ENCODE peak calls at places on chromosomes 3 and 15, in nine cellular contexts. One of them, this sample, is unnamed.

GRCh38 chr3:58630081-58630709 is 36.4 kb downstream of the FAM3D start:
- DNase-seq in CD14-positive monocyte: peak
- DNase-seq in body of pancreas: peak
- DNase-seq in HS-5: peak
- DNase-seq in hypothalamus: no peak
- DNase-seq in NCI-H2171 treated with DMSO at 0.1 percent for 48 hours: peak
- DNase-seq in NCI-H345: peak
- DNase-seq in H7: peak
- DNase-seq in NCI-H1436: peak
- DNase-seq in this sample: no peak

GRCh38 chr15:101675796-101676582 is 23.8 kb upstream of the TM2D3 start:
- DNase-seq in hypothalamus: no peak
- DNase-seq in NCI-H345: no peak
- DNase-seq in NCI-H2171 treated with DMSO at 0.1 percent for 48 hours: peak
- DNase-seq in CD14-positive monocyte: no peak
- DNase-seq in body of pancreas: no peak
- DNase-seq in H7: no peak
- DNase-seq in HS-5: peak
- DNase-seq in NCI-H1436: no peak
- DNase-seq in this sample: no peak

GRCh38 chr3:180870008-180870733 is 42.3 kb upstream of the FXR1 start:
- DNase-seq in NCI-H345: no peak
- DNase-seq in HS-5: no peak
- DNase-seq in hypothalamus: no peak
- DNase-seq in CD14-positive monocyte: no peak
- DNase-seq in body of pancreas: peak
- DNase-seq in NCI-H1436: no peak
- DNase-seq in H7: peak
- DNase-seq in NCI-H2171 treated with DMSO at 0.1 percent for 48 hours: no peak
- DNase-seq in this sample: no peak

GRCh38 chr15:89578146-89578545 is 2.9 kb downstream of the TICRR start:
- DNase-seq in CD14-positive monocyte: no peak
- DNase-seq in NCI-H345: no peak
- DNase-seq in HS-5: no peak
- DNase-seq in body of pancreas: no peak
- DNase-seq in NCI-H2171 treated with DMSO at 0.1 percent for 48 hours: no peak
- DNase-seq in NCI-H1436: no peak
- DNase-seq in hypothalamus: no peak
- DNase-seq in H7: no peak
- DNase-seq in this sample: no peak

GRCh38 chr3:10667269-10667668 is 148.8 kb upstream of the SLC6A11 start:
- DNase-seq in NCI-H2171 treated with DMSO at 0.1 percent for 48 hours: no peak
- DNase-seq in hypothalamus: no peak
- DNase-seq in HS-5: no peak
- DNase-seq in NCI-H345: no peak
- DNase-seq in H7: no peak
- DNase-seq in body of pancreas: no peak
- DNase-seq in NCI-H1436: no peak
- DNase-seq in CD14-positive monocyte: no peak
- DNase-seq in this sample: no peak

GRCh38 chr3:79247367-79248103 is 520.3 kb downstream of the ROBO1 start:
- DNase-seq in CD14-positive monocyte: no peak
- DNase-seq in hypothalamus: no peak
- DNase-seq in H7: no peak
- DNase-seq in NCI-H1436: no peak
- DNase-seq in NCI-H2171 treated with DMSO at 0.1 percent for 48 hours: no peak
- DNase-seq in body of pancreas: no peak
- DNase-seq in NCI-H345: no peak
- DNase-seq in HS-5: no peak
- DNase-seq in this sample: no peak

GRCh38 chr3:82262193-82262592 is 500.7 kb upstream of the GBE1 start:
- DNase-seq in CD14-positive monocyte: no peak
- DNase-seq in body of pancreas: no peak
- DNase-seq in NCI-H345: no peak
- DNase-seq in NCI-H2171 treated with DMSO at 0.1 percent for 48 hours: no peak
- DNase-seq in hypothalamus: no peak
- DNase-seq in HS-5: no peak
- DNase-seq in H7: no peak
- DNase-seq in NCI-H1436: no peak
- DNase-seq in this sample: no peak

GRCh38 chr15:101100593-101101442 is 151.0 kb downstream of the CHSY1 start:
- DNase-seq in body of pancreas: no peak
- DNase-seq in NCI-H345: no peak
- DNase-seq in H7: peak
- DNase-seq in NCI-H1436: no peak
- DNase-seq in hypothalamus: no peak
- DNase-seq in NCI-H2171 treated with DMSO at 0.1 percent for 48 hours: no peak
- DNase-seq in CD14-positive monocyte: no peak
- DNase-seq in HS-5: no peak
- DNase-seq in this sample: no peak

GRCh38 chr15:51842852-51843737 is 13.6 kb downstream of the TMOD3 start:
- DNase-seq in H7: no peak
- DNase-seq in NCI-H1436: no peak
- DNase-seq in body of pancreas: no peak
- DNase-seq in CD14-positive monocyte: no peak
- DNase-seq in hypothalamus: no peak
- DNase-seq in NCI-H345: no peak
- DNase-seq in HS-5: peak
- DNase-seq in NCI-H2171 treated with DMSO at 0.1 percent for 48 hours: no peak
- DNase-seq in this sample: no peak

GRCh38 chr3:65732060-65732933 is 306.4 kb downstream of the MAGI1 start:
- DNase-seq in body of pancreas: no peak
- DNase-seq in NCI-H2171 treated with DMSO at 0.1 percent for 48 hours: peak
- DNase-seq in NCI-H1436: peak
- DNase-seq in NCI-H345: peak
- DNase-seq in hypothalamus: no peak
- DNase-seq in HS-5: peak
- DNase-seq in H7: peak
- DNase-seq in CD14-positive monocyte: no peak
- DNase-seq in this sample: no peak

GRCh38 chr3:12553921-12554391 is 2.9 kb upstream of the MKRN2 start:
- DNase-seq in NCI-H345: peak
- DNase-seq in body of pancreas: no peak
- DNase-seq in hypothalamus: no peak
- DNase-seq in NCI-H1436: peak
- DNase-seq in H7: peak
- DNase-seq in NCI-H2171 treated with DMSO at 0.1 percent for 48 hours: no peak
- DNase-seq in HS-5: no peak
- DNase-seq in CD14-positive monocyte: no peak
- DNase-seq in this sample: no peak

GRCh38 chr15:56672721-56673120 is 60.6 kb downstream of the ZNF280D start:
- DNase-seq in body of pancreas: no peak
- DNase-seq in hypothalamus: no peak
- DNase-seq in CD14-positive monocyte: no peak
- DNase-seq in NCI-H2171 treated with DMSO at 0.1 percent for 48 hours: no peak
- DNase-seq in NCI-H1436: no peak
- DNase-seq in H7: no peak
- DNase-seq in HS-5: no peak
- DNase-seq in NCI-H345: no peak
- DNase-seq in this sample: no peak

GRCh38 chr3:134708025-134708597 is 57.3 kb upstream of the KY start:
- DNase-seq in NCI-H345: no peak
- DNase-seq in body of pancreas: no peak
- DNase-seq in CD14-positive monocyte: no peak
- DNase-seq in hypothalamus: no peak
- DNase-seq in NCI-H2171 treated with DMSO at 0.1 percent for 48 hours: no peak
- DNase-seq in NCI-H1436: no peak
- DNase-seq in HS-5: peak
- DNase-seq in H7: no peak
- DNase-seq in this sample: no peak

GRCh38 chr3:101170047-101170771 is 150.2 kb downstream of the IMPG2 start:
- DNase-seq in NCI-H345: no peak
- DNase-seq in body of pancreas: no peak
- DNase-seq in CD14-positive monocyte: no peak
- DNase-seq in HS-5: no peak
- DNase-seq in NCI-H1436: no peak
- DNase-seq in H7: no peak
- DNase-seq in hypothalamus: no peak
- DNase-seq in NCI-H2171 treated with DMSO at 0.1 percent for 48 hours: no peak
- DNase-seq in this sample: no peak

GRCh38 chr15:54559405-54560064 is 581.3 kb downstream of the UNC13C start:
- DNase-seq in body of pancreas: no peak
- DNase-seq in H7: no peak
- DNase-seq in NCI-H2171 treated with DMSO at 0.1 percent for 48 hours: no peak
- DNase-seq in CD14-positive monocyte: no peak
- DNase-seq in hypothalamus: no peak
- DNase-seq in NCI-H345: no peak
- DNase-seq in HS-5: no peak
- DNase-seq in NCI-H1436: no peak
- DNase-seq in this sample: no peak

GRCh38 chr3:158802399-158803023 is 657 bp downstream of the MFSD1 start:
- DNase-seq in NCI-H2171 treated with DMSO at 0.1 percent for 48 hours: no peak
- DNase-seq in H7: no peak
- DNase-seq in body of pancreas: no peak
- DNase-seq in NCI-H1436: no peak
- DNase-seq in NCI-H345: no peak
- DNase-seq in HS-5: no peak
- DNase-seq in hypothalamus: no peak
- DNase-seq in CD14-positive monocyte: peak
- DNase-seq in this sample: no peak

GRCh38 chr3:161372321-161373260 is 1.3 kb upstream of the SPTSSB start:
- DNase-seq in CD14-positive monocyte: no peak
- DNase-seq in hypothalamus: peak
- DNase-seq in NCI-H345: peak
- DNase-seq in NCI-H1436: peak
- DNase-seq in NCI-H2171 treated with DMSO at 0.1 percent for 48 hours: peak
- DNase-seq in body of pancreas: peak
- DNase-seq in HS-5: no peak
- DNase-seq in H7: peak
- DNase-seq in this sample: no peak

GRCh38 chr3:129344540-129345220 is 66.0 kb downstream of the HMCES start:
- DNase-seq in body of pancreas: no peak
- DNase-seq in CD14-positive monocyte: no peak
- DNase-seq in NCI-H2171 treated with DMSO at 0.1 percent for 48 hours: no peak
- DNase-seq in hypothalamus: no peak
- DNase-seq in HS-5: no peak
- DNase-seq in NCI-H345: no peak
- DNase-seq in H7: peak
- DNase-seq in NCI-H1436: no peak
- DNase-seq in this sample: no peak

GRCh38 chr3:141469712-141470111 is 17.1 kb upstream of the RASA2 start:
- DNase-seq in H7: no peak
- DNase-seq in HS-5: no peak
- DNase-seq in NCI-H2171 treated with DMSO at 0.1 percent for 48 hours: no peak
- DNase-seq in CD14-positive monocyte: no peak
- DNase-seq in hypothalamus: no peak
- DNase-seq in body of pancreas: no peak
- DNase-seq in NCI-H1436: no peak
- DNase-seq in NCI-H345: no peak
- DNase-seq in this sample: no peak

GRCh38 chr15:31459011-31459748 is 132.5 kb downstream of the KLF13 start:
- DNase-seq in NCI-H1436: no peak
- DNase-seq in HS-5: no peak
- DNase-seq in hypothalamus: no peak
- DNase-seq in CD14-positive monocyte: no peak
- DNase-seq in H7: no peak
- DNase-seq in body of pancreas: no peak
- DNase-seq in NCI-H2171 treated with DMSO at 0.1 percent for 48 hours: no peak
- DNase-seq in NCI-H345: no peak
- DNase-seq in this sample: no peak

GRCh38 chr15:64460206-64460736 is at the start of gene ZNF609:
- DNase-seq in H7: peak
- DNase-seq in NCI-H2171 treated with DMSO at 0.1 percent for 48 hours: peak
- DNase-seq in NCI-H345: peak
- DNase-seq in NCI-H1436: peak
- DNase-seq in body of pancreas: peak
- DNase-seq in HS-5: peak
- DNase-seq in hypothalamus: peak
- DNase-seq in CD14-positive monocyte: peak
- DNase-seq in this sample: peak

GRCh38 chr15:83613716-83614115 is 40.2 kb upstream of the ADAMTSL3 start:
- DNase-seq in H7: no peak
- DNase-seq in HS-5: no peak
- DNase-seq in NCI-H2171 treated with DMSO at 0.1 percent for 48 hours: no peak
- DNase-seq in hypothalamus: no peak
- DNase-seq in NCI-H1436: no peak
- DNase-seq in body of pancreas: no peak
- DNase-seq in NCI-H345: no peak
- DNase-seq in CD14-positive monocyte: no peak
- DNase-seq in this sample: no peak

GRCh38 chr3:169594402-169594801 is 69.1 kb downstream of the MECOM start:
- DNase-seq in hypothalamus: no peak
- DNase-seq in NCI-H345: no peak
- DNase-seq in body of pancreas: no peak
- DNase-seq in CD14-positive monocyte: no peak
- DNase-seq in NCI-H1436: no peak
- DNase-seq in HS-5: no peak
- DNase-seq in H7: no peak
- DNase-seq in NCI-H2171 treated with DMSO at 0.1 percent for 48 hours: no peak
- DNase-seq in this sample: no peak

GRCh38 chr3:59502806-59503205 is 453.0 kb upstream of the CFAP20DC start:
- DNase-seq in hypothalamus: no peak
- DNase-seq in H7: no peak
- DNase-seq in NCI-H345: no peak
- DNase-seq in CD14-positive monocyte: no peak
- DNase-seq in NCI-H1436: no peak
- DNase-seq in NCI-H2171 treated with DMSO at 0.1 percent for 48 hours: no peak
- DNase-seq in body of pancreas: no peak
- DNase-seq in HS-5: peak
- DNase-seq in this sample: no peak

GRCh38 chr3:176351408-176351807 is 845.9 kb downstream of the TBL1XR1 start:
- DNase-seq in body of pancreas: no peak
- DNase-seq in NCI-H345: no peak
- DNase-seq in H7: no peak
- DNase-seq in NCI-H1436: no peak
- DNase-seq in NCI-H2171 treated with DMSO at 0.1 percent for 48 hours: no peak
- DNase-seq in CD14-positive monocyte: no peak
- DNase-seq in hypothalamus: no peak
- DNase-seq in HS-5: peak
- DNase-seq in this sample: no peak

GRCh38 chr3:127175272-127175671 is 17.7 kb upstream of the PRR23E start:
- DNase-seq in H7: no peak
- DNase-seq in NCI-H1436: no peak
- DNase-seq in body of pancreas: no peak
- DNase-seq in hypothalamus: no peak
- DNase-seq in NCI-H345: no peak
- DNase-seq in CD14-positive monocyte: no peak
- DNase-seq in NCI-H2171 treated with DMSO at 0.1 percent for 48 hours: no peak
- DNase-seq in HS-5: no peak
- DNase-seq in this sample: no peak

GRCh38 chr3:82000350-82000749 is 238.9 kb upstream of the GBE1 start:
- DNase-seq in NCI-H345: no peak
- DNase-seq in CD14-positive monocyte: no peak
- DNase-seq in NCI-H1436: no peak
- DNase-seq in body of pancreas: no peak
- DNase-seq in HS-5: no peak
- DNase-seq in hypothalamus: no peak
- DNase-seq in H7: no peak
- DNase-seq in NCI-H2171 treated with DMSO at 0.1 percent for 48 hours: no peak
- DNase-seq in this sample: no peak

GRCh38 chr3:172120912-172121311 is 81.5 kb downstream of the FNDC3B start:
- DNase-seq in hypothalamus: no peak
- DNase-seq in NCI-H2171 treated with DMSO at 0.1 percent for 48 hours: no peak
- DNase-seq in body of pancreas: no peak
- DNase-seq in NCI-H1436: no peak
- DNase-seq in NCI-H345: no peak
- DNase-seq in H7: no peak
- DNase-seq in CD14-positive monocyte: no peak
- DNase-seq in HS-5: no peak
- DNase-seq in this sample: no peak

GRCh38 chr15:52546031-52546751 is 17.5 kb upstream of the MYO5A start:
- DNase-seq in hypothalamus: no peak
- DNase-seq in CD14-positive monocyte: no peak
- DNase-seq in NCI-H2171 treated with DMSO at 0.1 percent for 48 hours: no peak
- DNase-seq in body of pancreas: no peak
- DNase-seq in H7: no peak
- DNase-seq in NCI-H1436: no peak
- DNase-seq in NCI-H345: no peak
- DNase-seq in HS-5: no peak
- DNase-seq in this sample: no peak

GRCh38 chr3:81612768-81613167 is 148.7 kb downstream of the GBE1 start:
- DNase-seq in NCI-H2171 treated with DMSO at 0.1 percent for 48 hours: no peak
- DNase-seq in H7: no peak
- DNase-seq in NCI-H345: no peak
- DNase-seq in HS-5: no peak
- DNase-seq in body of pancreas: no peak
- DNase-seq in NCI-H1436: no peak
- DNase-seq in hypothalamus: no peak
- DNase-seq in CD14-positive monocyte: no peak
- DNase-seq in this sample: no peak

GRCh38 chr15:40960926-40961325 is 7.7 kb downstream of the CHAC1 start:
- DNase-seq in hypothalamus: no peak
- DNase-seq in HS-5: no peak
- DNase-seq in NCI-H1436: no peak
- DNase-seq in NCI-H345: no peak
- DNase-seq in CD14-positive monocyte: no peak
- DNase-seq in NCI-H2171 treated with DMSO at 0.1 percent for 48 hours: no peak
- DNase-seq in body of pancreas: no peak
- DNase-seq in H7: no peak
- DNase-seq in this sample: peak